ENCODE peak calls at places on chromosomes 1 and 21, in ten cellular contexts. L is cerebellar cortex; W is type B pancreatic cell; D is MV-4-11; C is T follicular helper cell; J is epithelial cell of proximal tubule; X is activated CD8-positive, alpha-beta memory T cell treated with anti-CD3 and anti-CD28 coated beads, Interleukin-2, amount 50 U/mL, for 4 hours; M is amygdala; I is kidney glomerular epithelial cell; T is SHP77. G is an unnamed sample.

GRCh38 chr1:22275626-22276395 is 132.9 kb upstream of the WNT4 start:
- DNase-seq in T (peak), W (no peak), I (peak), X (peak), C (no peak), J (no peak), M (no peak), L (peak), D (peak), G (peak)

GRCh38 chr1:94425821-94426484 is 7.8 kb downstream of the ABCD3 start:
- DNase-seq in D (peak), C (no peak), M (no peak), T (no peak), L (no peak), W (no peak), I (peak), X (no peak), J (no peak), G (no peak)

GRCh38 chr1:108082741-108083562 is 117.2 kb downstream of the SLC25A24 start:
- DNase-seq in J (no peak), C (no peak), L (no peak), W (no peak), M (no peak), X (no peak), D (peak), I (no peak), T (peak), G (no peak)

GRCh38 chr1:108896160-108897150 is 19.7 kb downstream of the GPSM2 start:
- DNase-seq in T (no peak), X (no peak), J (no peak), I (no peak), W (no peak), L (peak), D (peak), C (no peak), M (no peak), G (peak)

GRCh38 chr21:46393941-46394818 is 64.5 kb upstream of the DIP2A start:
- DNase-seq in W (no peak), T (peak), I (no peak), C (no peak), J (no peak), L (no peak), X (no peak), M (no peak), D (no peak), G (no peak)

GRCh38 chr1:201452881-201453280 is 16.1 kb downstream of the PHLDA3 start:
- DNase-seq in J (no peak), D (peak), T (no peak), X (no peak), W (no peak), M (no peak), L (no peak), I (no peak), C (no peak), G (no peak)

GRCh38 chr1:198794498-198794897 is 155.7 kb downstream of the PTPRC start:
- DNase-seq in M (no peak), D (no peak), I (peak), L (no peak), T (no peak), X (no peak), W (no peak), C (no peak), J (no peak), G (no peak)

GRCh38 chr21:42829417-42829816 is 49.9 kb downstream of the WDR4 start:
- DNase-seq in L (no peak), M (no peak), I (no peak), X (no peak), C (no peak), T (no peak), J (no peak), W (peak), D (no peak), G (no peak)

GRCh38 chr1:104929280-104929679 is 1179.6 kb downstream of the AMY1C start:
- DNase-seq in X (no peak), J (no peak), T (no peak), D (no peak), L (no peak), W (no peak), M (no peak), C (no peak), I (no peak), G (no peak)

GRCh38 chr1:162159515-162159914 is 90.0 kb downstream of the NOS1AP start:
- DNase-seq in M (no peak), J (no peak), X (no peak), T (no peak), W (no peak), I (no peak), C (no peak), L (no peak), D (no peak), G (no peak)